ENCODE peak calls at places on chromosomes 6 and 20, in six cellular contexts. R is IMR-90, H is endothelial cell of umbilical vein, Y is breast epithelium, Q is stomach, P is left ventricle myocardium inferior. J is an unnamed sample.

GRCh38 chr6:28485482-28485881 is 30.1 kb downstream of the GPX6 start:
- DNase-seq in R (no peak), H (no peak), Y (no peak), Q (no peak), P (no peak), J (no peak)

GRCh38 chr6:81820979-81821378 is 68.5 kb upstream of the TENT5A start:
- DNase-seq in R (no peak), H (no peak), Y (no peak), Q (no peak), P (no peak), J (no peak)

GRCh38 chr6:168132531-168133184 is 53.6 kb upstream of the FRMD1 start:
- DNase-seq in R (peak; percentile 80), H (peak; percentile 25), Y (no peak), Q (peak; percentile 58), P (peak; percentile 69), J (no peak)

GRCh38 chr6:52641826-52642225 is 29.1 kb upstream of the TMEM14A start:
- DNase-seq in R (no peak), H (peak; percentile 31), Y (no peak), Q (no peak), P (no peak), J (no peak)

GRCh38 chr20:56328861-56329260 is 29.9 kb upstream of the FAM210B start:
- DNase-seq in R (peak; percentile 8), H (no peak), Y (no peak), Q (no peak), P (no peak), J (no peak)

GRCh38 chr6:135667694-135668455 is 170.3 kb upstream of the AHI1 start:
- DNase-seq in R (peak; percentile 59), H (peak; percentile 83), Y (no peak), Q (no peak), P (peak; percentile 30), J (peak; percentile 58)

GRCh38 chr6:111657146-111657545 is 51.5 kb upstream of the TRAF3IP2 start:
- DNase-seq in R (peak; percentile 74), H (peak; percentile 77), Y (no peak), Q (no peak), P (no peak), J (no peak)

GRCh38 chr20:25586877-25587276 is 1.5 kb upstream of the NINL start:
- DNase-seq in R (peak; percentile 28), H (no peak), Y (no peak), Q (no peak), P (no peak), J (peak; percentile 27)

GRCh38 chr6:42727084-42727601 is 4.7 kb upstream of the PRPH2 start:
- DNase-seq in R (peak; percentile 21), H (peak; percentile 41), Y (no peak), Q (peak; percentile 25), P (peak; percentile 28), J (peak; percentile 80)

GRCh38 chr6:133645000-133645619 is 243.8 kb upstream of the TCF21 start:
- DNase-seq in R (peak; percentile 74), H (no peak), Y (no peak), Q (no peak), P (no peak), J (no peak)

GRCh38 chr6:3793545-3793944 is 42.0 kb upstream of the PXDC1 start:
- DNase-seq in R (no peak), H (no peak), Y (no peak), Q (no peak), P (no peak), J (no peak)

GRCh38 chr6:28218312-28219248 is 6.5 kb upstream of the ZSCAN9 start:
- DNase-seq in R (peak; percentile 61), H (peak; percentile 59), Y (peak; percentile 73), Q (peak; percentile 72), P (peak; percentile 88), J (peak; percentile 91)

GRCh38 chr6:109715616-109716015 is 24.5 kb downstream of the FIG4 start:
- DNase-seq in R (no peak), H (no peak), Y (no peak), Q (no peak), P (no peak), J (no peak)

GRCh38 chr6:100257661-100258395 is 206.9 kb downstream of the SIM1 start:
- DNase-seq in R (peak; percentile 68), H (peak; percentile 75), Y (no peak), Q (no peak), P (no peak), J (no peak)

GRCh38 chr6:38215225-38215624 is 395.7 kb downstream of the ZFAND3 start:
- DNase-seq in R (no peak), H (no peak), Y (no peak), Q (no peak), P (no peak), J (no peak)

GRCh38 chr20:24149881-24150307 is 161.3 kb upstream of the GGTLC1 start:
- DNase-seq in R (no peak), H (no peak), Y (no peak), Q (no peak), P (peak; percentile 51), J (no peak)

GRCh38 chr6:45951291-45951690 is 64.4 kb downstream of the CLIC5 start:
- DNase-seq in R (no peak), H (no peak), Y (no peak), Q (no peak), P (no peak), J (no peak)
- H3K4me1 ChIP-seq in R (no peaks in the 10 kb centered on the region), H (no peaks in the 10 kb centered on the region), Y (no peaks in the 10 kb centered on the region), Q (peaks cover 11% of the 10 kb centered on the region), P (peaks cover 98% of the 10 kb centered on the region), J (no peaks in the 10 kb centered on the region)

GRCh38 chr6:44152533-44152932 is 6.1 kb upstream of the CAPN11 start:
- DNase-seq in R (no peak), H (no peak), Y (no peak), Q (no peak), P (no peak), J (no peak)

GRCh38 chr6:44158770-44159228 is at the start of gene CAPN11:
- DNase-seq in R (no peak), H (no peak), Y (no peak), Q (no peak), P (no peak), J (no peak)

GRCh38 chr6:44157152-44157521 is 1.5 kb upstream of the CAPN11 start:
- DNase-seq in R (no peak), H (no peak), Y (no peak), Q (no peak), P (no peak), J (no peak)

GRCh38 chr6:44154067-44154466 is 4.6 kb upstream of the CAPN11 start:
- DNase-seq in R (no peak), H (no peak), Y (no peak), Q (no peak), P (no peak), J (no peak)

DNA sequence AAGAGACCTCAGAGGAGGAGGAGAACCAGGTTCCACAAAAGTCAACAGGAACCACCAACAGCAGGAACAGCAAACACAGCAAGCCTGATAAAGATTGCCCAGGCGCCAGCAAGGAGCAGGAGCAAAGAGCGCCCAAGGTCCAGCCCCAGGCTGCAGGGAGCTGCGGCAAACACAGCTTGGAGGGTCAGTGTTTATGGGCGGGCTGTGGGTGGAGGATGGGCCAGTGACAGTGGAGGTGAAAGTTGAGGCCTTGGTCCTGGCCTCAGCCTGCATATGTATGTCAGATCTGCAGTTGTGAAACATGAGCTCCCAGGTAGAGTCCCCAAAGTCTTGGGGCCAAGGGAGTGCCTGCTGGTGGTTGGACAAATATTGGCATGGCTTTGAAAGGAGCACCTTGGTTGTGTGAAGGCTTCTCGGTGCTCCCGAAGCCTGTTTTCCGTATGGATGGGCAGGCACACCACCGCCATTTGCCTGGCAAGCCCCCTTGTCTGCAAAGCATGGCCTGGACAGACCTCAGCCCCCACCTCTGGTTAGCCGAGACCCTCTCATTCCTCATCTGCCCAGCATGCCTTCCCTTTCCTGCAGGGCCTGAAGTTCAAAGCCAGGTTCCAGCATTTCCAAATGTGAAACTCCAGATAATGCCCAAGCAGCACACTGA is 2.0 kb upstream of the CAPN11 start:
- DNase-seq in R (no peak), H (no peak), Y (no peak), Q (peak; percentile 89), P (no peak), J (no peak)
- H3K36me3 ChIP-seq in R (peaks cover 3% of the 10 kb centered on the region), H (no peaks in the 10 kb centered on the region), Y (no peaks in the 10 kb centered on the region), Q (peaks cover 7% of the 10 kb centered on the region), P (peaks cover 5% of the 10 kb centered on the region), J (peaks cover 15% of the 10 kb centered on the region)

GRCh38 chr20:4967752-4968477 is 33.4 kb downstream of the SLC23A2 start:
- DNase-seq in R (no peak), H (no peak), Y (no peak), Q (no peak), P (no peak), J (no peak)

GRCh38 chr20:4978050-4978918 is 23.0 kb downstream of the SLC23A2 start:
- DNase-seq in R (no peak), H (peak; percentile 70), Y (no peak), Q (no peak), P (no peak), J (no peak)

GRCh38 chr20:4972506-4973251 is 28.6 kb downstream of the SLC23A2 start:
- DNase-seq in R (no peak), H (peak; percentile 69), Y (no peak), Q (no peak), P (no peak), J (no peak)

GRCh38 chr20:4971064-4971463 is 30.2 kb downstream of the SLC23A2 start:
- DNase-seq in R (no peak), H (no peak), Y (no peak), Q (no peak), P (no peak), J (no peak)

GRCh38 chr20:4973330-4974097 is 27.8 kb downstream of the SLC23A2 start:
- DNase-seq in R (peak; percentile 90), H (peak; percentile 95), Y (no peak), Q (peak; percentile 43), P (peak; percentile 21), J (peak; percentile 85)
- H3K27ac ChIP-seq in R (peak overlapping the region; percentile 94), H (peak overlapping the region; percentile 92), Y (peak overlapping the region; percentile 80), Q (peak overlapping the region; percentile 60), P (peak overlapping the region; percentile 57), J (peak overlapping the region; percentile 38)

GRCh38 chr6:150969901-150970300 is 104.4 kb downstream of the MTHFD1L start:
- DNase-seq in R (no peak), H (no peak), Y (no peak), Q (no peak), P (no peak), J (no peak)
- H3K4me1 ChIP-seq in R (peaks cover 4% of the 10 kb centered on the region), H (no peaks in the 10 kb centered on the region), Y (no peaks in the 10 kb centered on the region), Q (no peaks in the 10 kb centered on the region), P (no peaks in the 10 kb centered on the region), J (no peaks in the 10 kb centered on the region)

GRCh38 chr20:46353506-46354206 is 45.4 kb upstream of the CDH22 start:
- DNase-seq in R (no peak), H (no peak), Y (no peak), Q (no peak), P (no peak), J (no peak)
- H3K36me3 ChIP-seq in R (peaks cover 30% of the 10 kb centered on the region), H (no peaks in the 10 kb centered on the region), Y (no peaks in the 10 kb centered on the region), Q (peaks cover 73% of the 10 kb centered on the region), P (peaks cover 26% of the 10 kb centered on the region), J (peaks cover 85% of the 10 kb centered on the region)

GRCh38 chr20:17765584-17765983 is 65.8 kb downstream of the BANF2 start:
- DNase-seq in R (no peak), H (no peak), Y (no peak), Q (no peak), P (no peak), J (no peak)

GRCh38 chr20:17762243-17762872 is 62.6 kb downstream of the BANF2 start:
- DNase-seq in R (no peak), H (no peak), Y (no peak), Q (peak; percentile 69), P (no peak), J (no peak)

GRCh38 chr20:17761612-17762011 is 61.8 kb downstream of the BANF2 start:
- DNase-seq in R (no peak), H (no peak), Y (no peak), Q (no peak), P (no peak), J (no peak)

GRCh38 chr20:17765017-17765416 is 65.3 kb downstream of the BANF2 start:
- DNase-seq in R (no peak), H (no peak), Y (no peak), Q (no peak), P (no peak), J (no peak)

GRCh38 chr20:17762873-17763557 is 63.2 kb downstream of the BANF2 start:
- DNase-seq in R (no peak), H (no peak), Y (no peak), Q (peak; percentile 51), P (no peak), J (no peak)
- H3K27ac ChIP-seq in R (no peak overlapping the region), H (no peak overlapping the region), Y (no peak overlapping the region), Q (peak overlapping the region; percentile 61), P (no peak overlapping the region), J (no peak overlapping the region)